ENCODE peak calls at places on chromosomes 3 and 15, in nine cellular contexts. One of them, this sample, is unnamed.

GRCh38 chr3:60147249-60147648 is 1097.4 kb upstream of the CFAP20DC start:
- DNase-seq in activated CD4-positive, alpha-beta T cell treated with anti-CD3 and anti-CD28 coated beads, Interleukin-2, amount 50 U/mL, for 24 hours: no peak
- DNase-seq in NCI-H2081: no peak
- DNase-seq in ELF-1: no peak
- DNase-seq in SK-MEL-5: no peak
- DNase-seq in COR-L47: no peak
- DNase-seq in NCI-H2171: no peak
- DNase-seq in mammary epithelial cell: no peak
- DNase-seq in hypothalamus: no peak
- DNase-seq in this sample: no peak

GRCh38 chr3:71551286-71551919 is 32.1 kb downstream of the FOXP1 start:
- DNase-seq in NCI-H2171: no peak
- DNase-seq in mammary epithelial cell: peak
- DNase-seq in SK-MEL-5: no peak
- DNase-seq in ELF-1: no peak
- DNase-seq in activated CD4-positive, alpha-beta T cell treated with anti-CD3 and anti-CD28 coated beads, Interleukin-2, amount 50 U/mL, for 24 hours: no peak
- DNase-seq in NCI-H2081: no peak
- DNase-seq in COR-L47: no peak
- DNase-seq in hypothalamus: no peak
- DNase-seq in this sample: no peak

GRCh38 chr15:39784125-39784524 is 1.5 kb upstream of the FSIP1 start:
- DNase-seq in hypothalamus: no peak
- DNase-seq in mammary epithelial cell: no peak
- DNase-seq in activated CD4-positive, alpha-beta T cell treated with anti-CD3 and anti-CD28 coated beads, Interleukin-2, amount 50 U/mL, for 24 hours: no peak
- DNase-seq in NCI-H2171: no peak
- DNase-seq in ELF-1: no peak
- DNase-seq in COR-L47: no peak
- DNase-seq in NCI-H2081: no peak
- DNase-seq in SK-MEL-5: no peak
- DNase-seq in this sample: no peak

GRCh38 chr3:128515967-128516366 is 23.0 kb upstream of the GATA2 start:
- DNase-seq in NCI-H2171: no peak
- DNase-seq in activated CD4-positive, alpha-beta T cell treated with anti-CD3 and anti-CD28 coated beads, Interleukin-2, amount 50 U/mL, for 24 hours: no peak
- DNase-seq in ELF-1: no peak
- DNase-seq in SK-MEL-5: no peak
- DNase-seq in COR-L47: no peak
- DNase-seq in hypothalamus: no peak
- DNase-seq in mammary epithelial cell: no peak
- DNase-seq in NCI-H2081: no peak
- DNase-seq in this sample: peak

GRCh38 chr3:182609575-182610156 is 183.6 kb upstream of the ATP11B start:
- DNase-seq in activated CD4-positive, alpha-beta T cell treated with anti-CD3 and anti-CD28 coated beads, Interleukin-2, amount 50 U/mL, for 24 hours: no peak
- DNase-seq in COR-L47: peak
- DNase-seq in mammary epithelial cell: peak
- DNase-seq in NCI-H2081: peak
- DNase-seq in hypothalamus: no peak
- DNase-seq in ELF-1: no peak
- DNase-seq in SK-MEL-5: no peak
- DNase-seq in NCI-H2171: no peak
- DNase-seq in this sample: no peak

GRCh38 chr3:72738752-72739520 is 109.3 kb downstream of the SHQ1 start:
- DNase-seq in NCI-H2081: peak
- DNase-seq in ELF-1: peak
- DNase-seq in hypothalamus: peak
- DNase-seq in mammary epithelial cell: no peak
- DNase-seq in activated CD4-positive, alpha-beta T cell treated with anti-CD3 and anti-CD28 coated beads, Interleukin-2, amount 50 U/mL, for 24 hours: peak
- DNase-seq in COR-L47: no peak
- DNase-seq in SK-MEL-5: peak
- DNase-seq in NCI-H2171: peak
- DNase-seq in this sample: no peak

GRCh38 chr3:105619651-105620050 is 249.2 kb downstream of the CBLB start:
- DNase-seq in hypothalamus: no peak
- DNase-seq in mammary epithelial cell: no peak
- DNase-seq in NCI-H2171: no peak
- DNase-seq in activated CD4-positive, alpha-beta T cell treated with anti-CD3 and anti-CD28 coated beads, Interleukin-2, amount 50 U/mL, for 24 hours: no peak
- DNase-seq in COR-L47: no peak
- DNase-seq in NCI-H2081: no peak
- DNase-seq in SK-MEL-5: no peak
- DNase-seq in ELF-1: no peak
- DNase-seq in this sample: no peak

GRCh38 chr3:159824341-159824740 is 164.3 kb upstream of the IL12A start:
- DNase-seq in hypothalamus: no peak
- DNase-seq in COR-L47: no peak
- DNase-seq in ELF-1: no peak
- DNase-seq in mammary epithelial cell: peak
- DNase-seq in SK-MEL-5: no peak
- DNase-seq in NCI-H2081: no peak
- DNase-seq in activated CD4-positive, alpha-beta T cell treated with anti-CD3 and anti-CD28 coated beads, Interleukin-2, amount 50 U/mL, for 24 hours: no peak
- DNase-seq in NCI-H2171: no peak
- DNase-seq in this sample: no peak

GRCh38 chr3:62261121-62261520 is 112.2 kb downstream of the FEZF2 start:
- DNase-seq in NCI-H2171: no peak
- DNase-seq in hypothalamus: no peak
- DNase-seq in activated CD4-positive, alpha-beta T cell treated with anti-CD3 and anti-CD28 coated beads, Interleukin-2, amount 50 U/mL, for 24 hours: no peak
- DNase-seq in SK-MEL-5: no peak
- DNase-seq in COR-L47: no peak
- DNase-seq in NCI-H2081: no peak
- DNase-seq in ELF-1: no peak
- DNase-seq in mammary epithelial cell: peak
- DNase-seq in this sample: no peak

GRCh38 chr3:128714887-128715496 is 11.0 kb upstream of the RAB7A start:
- DNase-seq in hypothalamus: no peak
- DNase-seq in mammary epithelial cell: no peak
- DNase-seq in ELF-1: no peak
- DNase-seq in COR-L47: no peak
- DNase-seq in NCI-H2171: no peak
- DNase-seq in SK-MEL-5: no peak
- DNase-seq in NCI-H2081: no peak
- DNase-seq in activated CD4-positive, alpha-beta T cell treated with anti-CD3 and anti-CD28 coated beads, Interleukin-2, amount 50 U/mL, for 24 hours: no peak
- DNase-seq in this sample: no peak

GRCh38 chr3:13219077-13219901 is 146.1 kb upstream of the IQSEC1 start:
- DNase-seq in activated CD4-positive, alpha-beta T cell treated with anti-CD3 and anti-CD28 coated beads, Interleukin-2, amount 50 U/mL, for 24 hours: no peak
- DNase-seq in SK-MEL-5: no peak
- DNase-seq in COR-L47: no peak
- DNase-seq in NCI-H2081: no peak
- DNase-seq in hypothalamus: no peak
- DNase-seq in mammary epithelial cell: no peak
- DNase-seq in ELF-1: no peak
- DNase-seq in NCI-H2171: no peak
- DNase-seq in this sample: no peak

GRCh38 chr3:185744997-185745843 is 79.6 kb downstream of the IGF2BP2 start:
- DNase-seq in NCI-H2171: no peak
- DNase-seq in SK-MEL-5: no peak
- DNase-seq in COR-L47: no peak
- DNase-seq in hypothalamus: no peak
- DNase-seq in activated CD4-positive, alpha-beta T cell treated with anti-CD3 and anti-CD28 coated beads, Interleukin-2, amount 50 U/mL, for 24 hours: no peak
- DNase-seq in mammary epithelial cell: peak
- DNase-seq in ELF-1: peak
- DNase-seq in NCI-H2081: no peak
- DNase-seq in this sample: no peak

GRCh38 chr3:25663324-25664065 is 1.2 kb downstream of the TOP2B start:
- DNase-seq in ELF-1: peak
- DNase-seq in SK-MEL-5: peak
- DNase-seq in NCI-H2171: no peak
- DNase-seq in NCI-H2081: no peak
- DNase-seq in COR-L47: no peak
- DNase-seq in mammary epithelial cell: peak
- DNase-seq in activated CD4-positive, alpha-beta T cell treated with anti-CD3 and anti-CD28 coated beads, Interleukin-2, amount 50 U/mL, for 24 hours: no peak
- DNase-seq in hypothalamus: no peak
- DNase-seq in this sample: no peak

GRCh38 chr15:90539789-90540188 is 10.1 kb downstream of the CRTC3 start:
- DNase-seq in NCI-H2081: no peak
- DNase-seq in activated CD4-positive, alpha-beta T cell treated with anti-CD3 and anti-CD28 coated beads, Interleukin-2, amount 50 U/mL, for 24 hours: no peak
- DNase-seq in SK-MEL-5: no peak
- DNase-seq in NCI-H2171: no peak
- DNase-seq in hypothalamus: no peak
- DNase-seq in ELF-1: no peak
- DNase-seq in mammary epithelial cell: no peak
- DNase-seq in COR-L47: no peak
- DNase-seq in this sample: no peak

GRCh38 chr3:148943531-148944200 is 47.7 kb upstream of the GYG1 start:
- DNase-seq in NCI-H2081: peak
- DNase-seq in hypothalamus: no peak
- DNase-seq in COR-L47: peak
- DNase-seq in ELF-1: no peak
- DNase-seq in mammary epithelial cell: peak
- DNase-seq in activated CD4-positive, alpha-beta T cell treated with anti-CD3 and anti-CD28 coated beads, Interleukin-2, amount 50 U/mL, for 24 hours: no peak
- DNase-seq in NCI-H2171: peak
- DNase-seq in SK-MEL-5: peak
- DNase-seq in this sample: peak

GRCh38 chr3:50352762-50353161 is 2.1 kb downstream of the CYB561D2 start:
- DNase-seq in hypothalamus: no peak
- DNase-seq in activated CD4-positive, alpha-beta T cell treated with anti-CD3 and anti-CD28 coated beads, Interleukin-2, amount 50 U/mL, for 24 hours: no peak
- DNase-seq in ELF-1: no peak
- DNase-seq in COR-L47: no peak
- DNase-seq in NCI-H2081: no peak
- DNase-seq in SK-MEL-5: peak
- DNase-seq in mammary epithelial cell: peak
- DNase-seq in NCI-H2171: no peak
- DNase-seq in this sample: no peak

GRCh38 chr3:126613481-126614187 is 41.3 kb downstream of the TXNRD3 start:
- DNase-seq in NCI-H2081: no peak
- DNase-seq in mammary epithelial cell: no peak
- DNase-seq in ELF-1: no peak
- DNase-seq in activated CD4-positive, alpha-beta T cell treated with anti-CD3 and anti-CD28 coated beads, Interleukin-2, amount 50 U/mL, for 24 hours: no peak
- DNase-seq in NCI-H2171: no peak
- DNase-seq in hypothalamus: no peak
- DNase-seq in COR-L47: peak
- DNase-seq in SK-MEL-5: no peak
- DNase-seq in this sample: no peak

This sample was measured in SK-N-MC.